ENCODE peak calls at places on chromosomes 16 and 17, in eight cellular contexts. X, A, C, D, I, F, Z and B are unnamed samples.

GRCh38 chr17:31394544-31394943 is 3.1 kb downstream of the RAB11FIP4 start:
- DNase-seq in X (no peak), C (peak), A (peak), I (peak), Z (no peak), F (peak), D (no peak), B (peak)

GRCh38 chr16:31301708-31302400 is 42.1 kb downstream of the ITGAM start:
- DNase-seq in X (no peak), F (no peak), D (no peak), A (no peak), Z (no peak), C (no peak), I (peak), B (peak)

GRCh38 chr16:67423015-67423414 is 6.7 kb upstream of the ZDHHC1 start:
- DNase-seq in Z (no peak), F (no peak), D (no peak), A (no peak), C (no peak), I (no peak), X (no peak), B (no peak)

GRCh38 chr17:48841395-48841831 is 10.6 kb downstream of the CALCOCO2 start:
- DNase-seq in F (no peak), C (no peak), D (no peak), I (peak), A (no peak), Z (peak), X (no peak), B (peak)

GRCh38 chr17:82463391-82463790 is 4.8 kb downstream of the NARF start:
- DNase-seq in Z (no peak), I (no peak), F (no peak), X (no peak), C (no peak), D (no peak), A (no peak), B (no peak)

GRCh38 chr16:70735141-70735979 is 49.5 kb upstream of the MTSS2 start:
- DNase-seq in C (no peak), X (no peak), Z (no peak), D (no peak), F (no peak), I (peak), A (peak), B (no peak)

GRCh38 chr17:79803997-79804855 is 7.3 kb upstream of the CBX8 start:
- DNase-seq in A (no peak), I (no peak), C (no peak), D (no peak), Z (no peak), X (no peak), F (no peak), B (peak)

GRCh38 chr16:74999683-75000480 is 1.1 kb downstream of the ZNRF1 start:
- DNase-seq in C (peak), I (peak), F (peak), A (peak), D (no peak), Z (peak), X (peak), B (peak)

GRCh38 chr17:66431910-66432309 is 129.5 kb downstream of the PRKCA start:
- DNase-seq in A (peak), D (no peak), X (no peak), Z (no peak), C (peak), F (no peak), I (peak), B (no peak)

GRCh38 chr16:83136924-83137323 is 510.2 kb downstream of the CDH13 start:
- DNase-seq in Z (no peak), X (no peak), F (no peak), C (no peak), A (no peak), I (no peak), D (no peak), B (no peak)

GRCh38 chr17:16131593-16131992 is 83.7 kb downstream of the NCOR1 start:
- DNase-seq in C (no peak), Z (peak), F (no peak), A (no peak), X (no peak), D (no peak), I (no peak), B (no peak)

GRCh38 chr17:45700171-45701090 is 83.7 kb upstream of the CRHR1 start:
- DNase-seq in X (no peak), Z (no peak), A (no peak), D (no peak), C (no peak), I (no peak), F (no peak), B (no peak)

GRCh38 chr16:4661661-4662060 is 31.7 kb upstream of the NUDT16L1 start:
- DNase-seq in C (no peak), D (no peak), A (no peak), Z (no peak), X (no peak), I (no peak), F (no peak), B (no peak)

GRCh38 chr17:4986403-4986802 is 1.1 kb downstream of the CAMTA2 start:
- DNase-seq in X (peak), I (peak), F (peak), C (no peak), Z (no peak), A (peak), D (no peak), B (peak)
- H3K4me3 ChIP-seq in X (peak), I (peak), F (peak), C (peak), Z (peak), A (peak), D (peak), B (peak)

GRCh38 chr16:11784048-11784780 is 12.8 kb downstream of the ZC3H7A start:
- DNase-seq in D (no peak), C (no peak), Z (no peak), F (no peak), A (no peak), I (no peak), X (no peak), B (no peak)

GRCh38 chr16:11779074-11779473 is 18.0 kb downstream of the ZC3H7A start:
- DNase-seq in I (no peak), F (no peak), A (no peak), C (no peak), Z (no peak), X (no peak), D (no peak), B (no peak)

GRCh38 chr16:11781773-11782172 is 15.3 kb downstream of the ZC3H7A start:
- DNase-seq in X (no peak), Z (peak), F (no peak), I (peak), D (no peak), C (no peak), A (no peak), B (peak)

GRCh38 chr16:11783319-11784047 is 13.6 kb downstream of the ZC3H7A start:
- DNase-seq in D (no peak), F (peak), C (peak), Z (no peak), X (peak), I (peak), A (no peak), B (peak)

DNA sequence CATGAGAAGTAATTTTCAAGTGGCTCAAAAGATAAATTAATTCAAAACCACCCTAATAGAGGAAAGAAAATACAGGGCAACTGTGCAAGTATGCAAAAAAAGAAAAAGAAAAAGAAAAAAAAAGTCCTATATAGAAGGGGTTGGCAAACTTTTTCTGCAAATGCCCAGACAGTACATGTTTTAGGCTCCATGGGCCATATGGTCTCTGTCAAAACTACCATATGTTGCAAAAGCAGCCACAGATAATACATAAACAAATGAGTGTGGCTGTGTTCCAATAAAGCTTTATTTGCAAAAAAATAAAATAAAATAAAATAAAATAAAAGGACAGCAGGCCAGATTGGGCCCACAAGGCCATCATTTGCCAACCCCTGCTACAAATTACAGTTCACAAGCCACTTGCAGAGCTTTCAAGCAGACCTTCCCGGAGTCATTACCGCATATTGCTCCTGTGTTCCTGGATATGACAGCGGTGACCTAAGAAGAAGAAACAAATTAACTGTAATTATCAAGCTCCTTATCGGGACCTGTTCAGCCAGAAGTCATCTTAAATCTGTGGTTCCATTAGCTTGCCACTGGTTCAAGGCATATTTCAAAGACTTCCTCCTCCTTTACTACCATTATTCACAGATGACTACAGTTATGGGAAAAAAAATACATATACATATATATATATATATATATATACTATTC is 15.9 kb downstream of the ZC3H7A start:
- DNase-seq in Z (no peak), F (no peak), X (no peak), D (no peak), A (no peak), C (no peak), I (no peak), B (peak)
- H3K4me3 ChIP-seq in Z (no peak), F (no peak), X (no peak), D (no peak), A (no peak), C (no peak), I (no peak), B (peak)

GRCh38 chr17:74432484-74433391 is 850 bp downstream of the GPRC5C start:
- DNase-seq in C (peak), Z (no peak), A (no peak), I (no peak), D (no peak), X (no peak), F (no peak), B (no peak)
- H3K4me3 ChIP-seq in C (peak), Z (peak), A (peak), I (peak), D (peak), X (no peak), F (peak), B (no peak)

GRCh38 chr16:48105976-48106375 is 49.8 kb downstream of the ABCC12 start:
- DNase-seq in C (no peak), X (no peak), D (no peak), F (no peak), A (no peak), I (no peak), Z (no peak), B (peak)

GRCh38 chr16:48101069-48101674 is 54.6 kb downstream of the ABCC12 start:
- DNase-seq in D (no peak), I (no peak), Z (no peak), C (no peak), F (no peak), A (no peak), X (no peak), B (peak)

GRCh38 chr16:48105456-48105855 is 50.3 kb downstream of the ABCC12 start:
- DNase-seq in A (no peak), D (no peak), I (no peak), X (no peak), Z (no peak), C (no peak), F (no peak), B (no peak)

GRCh38 chr16:48099455-48099854 is 56.3 kb downstream of the ABCC12 start:
- DNase-seq in D (peak), X (no peak), Z (no peak), A (no peak), F (no peak), C (peak), I (peak), B (no peak)

GRCh38 chr16:48102083-48103008 is 53.4 kb downstream of the ABCC12 start:
- DNase-seq in C (no peak), A (no peak), Z (no peak), F (no peak), I (no peak), X (no peak), D (no peak), B (peak)
- H3K4me3 ChIP-seq in C (no peak), A (no peak), Z (no peak), F (no peak), I (no peak), X (no peak), D (no peak), B (no peak)

GRCh38 chr17:78779848-78780247 is 2.2 kb downstream of the CYTH1 start:
- DNase-seq in Z (peak), F (peak), D (no peak), C (no peak), A (no peak), I (no peak), X (peak), B (peak)
- H3K4me3 ChIP-seq in Z (peak), F (no peak), D (no peak), C (no peak), A (no peak), I (no peak), X (peak), B (peak)